ENCODE peak calls at places on chromosome 4, in six cellular contexts. G is effector memory CD4-positive, alpha-beta T cell; T is kidney tubule cell; C is sciatic nerve; I is tibial artery; B is neural progenitor cell. N is an unnamed sample.
A peak's percentile ranks its signal among the peaks of the same experiment; 100 is the strongest.

GRCh38 chr4:25810815-25811690 is 51.7 kb downstream of the SEL1L3 start:
- DNase-seq in G (no peak), B (no peak), I (no peak), T (peak; percentile 76), C (no peak), N (peak; percentile 75)

GRCh38 chr4:126046081-126046614 is 731.4 kb downstream of the FAT4 start:
- DNase-seq in B (no peak), G (no peak), T (no peak), I (no peak), C (no peak), N (peak; percentile 42)

GRCh38 chr4:85637778-85638177 is 162.8 kb downstream of the ARHGAP24 start:
- DNase-seq in B (no peak), G (no peak), T (no peak), I (no peak), C (no peak), N (no peak)

GRCh38 chr4:25299476-25300203 is 12.9 kb upstream of the ZCCHC4 start:
- DNase-seq in G (no peak), I (no peak), T (peak; percentile 2), C (no peak), B (no peak), N (no peak)

GRCh38 chr4:10106421-10107039 is 10.1 kb downstream of the WDR1 start:
- DNase-seq in T (peak; percentile 96), C (peak; percentile 82), I (peak; percentile 96), B (no peak), G (peak; percentile 68), N (peak; percentile 97)

GRCh38 chr4:24032371-24032989 is 142.6 kb upstream of the PPARGC1A start:
- DNase-seq in G (no peak), C (no peak), T (peak; percentile 31), I (no peak), B (peak; percentile 40), N (peak; percentile 7)

GRCh38 chr4:125091031-125091540 is 223.7 kb upstream of the FAT4 start:
- DNase-seq in I (no peak), G (no peak), B (no peak), T (no peak), C (no peak), N (no peak)

GRCh38 chr4:184143770-184144564 is 73.7 kb downstream of the ENPP6 start:
- DNase-seq in I (no peak), B (no peak), G (no peak), C (no peak), T (no peak), N (no peak)

GRCh38 chr4:98232202-98232601 is 29.0 kb upstream of the RAP1GDS1 start:
- DNase-seq in G (no peak), C (no peak), I (no peak), T (no peak), B (no peak), N (no peak)

GRCh38 chr4:140141196-140141845 is 12.7 kb downstream of the MAML3 start:
- DNase-seq in I (no peak), B (no peak), T (no peak), C (no peak), G (no peak), N (no peak)

GRCh38 chr4:6271701-6272465 is 2.2 kb downstream of the WFS1 start:
- DNase-seq in C (no peak), G (no peak), B (no peak), T (peak; percentile 48), I (no peak), N (no peak)

GRCh38 chr4:158914178-158914577 is 145.4 kb downstream of the FNIP2 start:
- DNase-seq in T (peak; percentile 68), B (no peak), I (no peak), G (no peak), C (no peak), N (peak; percentile 85)

GRCh38 chr4:16270654-16271328 is 44.5 kb upstream of the TAPT1 start:
- DNase-seq in C (no peak), G (no peak), B (peak; percentile 31), T (no peak), I (no peak), N (no peak)

GRCh38 chr4:127616898-127617297 is 15.9 kb upstream of the INTU start:
- DNase-seq in C (no peak), I (no peak), G (no peak), B (no peak), T (peak; percentile 44), N (no peak)

GRCh38 chr4:75990129-75990528 is 616 bp downstream of the SDAD1 start:
- DNase-seq in G (no peak), I (no peak), B (peak; percentile 5), C (no peak), T (peak; percentile 14), N (no peak)

GRCh38 chr4:153611679-153612078 is 72.4 kb upstream of the TLR2 start:
- DNase-seq in I (no peak), T (peak; percentile 26), C (no peak), G (no peak), B (no peak), N (peak; percentile 28)

GRCh38 chr4:6688879-6689505 is 4.7 kb upstream of the S100P start:
- DNase-seq in I (no peak), C (peak; percentile 70), T (peak; percentile 79), B (peak; percentile 31), G (peak; percentile 71), N (peak; percentile 96)

GRCh38 chr4:184887333-184887732 is 61.6 kb upstream of the ACSL1 start:
- DNase-seq in G (no peak), I (no peak), T (no peak), C (no peak), B (no peak), N (no peak)

GRCh38 chr4:139692300-139693012 is 26.8 kb downstream of the MGST2 start:
- DNase-seq in B (peak; percentile 24), T (no peak), I (no peak), G (no peak), C (no peak), N (no peak)

N was measured in astrocyte of the spinal cord.